ENCODE peak calls at places on chromosome 11, in nine cellular contexts. D, U, Y, K, F, O, H, J and X are unnamed samples.

GRCh38 chr11:18853086-18853720 is 61.6 kb upstream of the PTPN5 start:
- DNase-seq in D (no peak), U (peak; percentile 8), Y (no peak), K (peak; percentile 32), F (peak; percentile 11), O (no peak), H (peak; percentile 3), J (peak; percentile 5), X (no peak)

GRCh38 chr11:117814766-117815261 is 9.7 kb downstream of the FXYD2 start:
- DNase-seq in D (peak; percentile 70), U (no peak), Y (no peak), K (no peak), F (peak; percentile 27), O (no peak), H (no peak), J (peak; percentile 94), X (peak; percentile 82)

GRCh38 chr11:121071456-121072236 is 29.4 kb upstream of the TECTA start:
- DNase-seq in D (no peak), U (no peak), Y (no peak), K (peak; percentile 11), F (no peak), O (no peak), H (no peak), J (no peak), X (no peak)

GRCh38 chr11:61914471-61915171 is 2.7 kb downstream of the RAB3IL1 start:
- DNase-seq in D (no peak), U (no peak), Y (no peak), K (no peak), F (no peak), O (no peak), H (no peak), J (no peak), X (no peak)

GRCh38 chr11:31711137-31711536 is 100.0 kb downstream of the PAX6 start:
- DNase-seq in D (no peak), U (no peak), Y (no peak), K (no peak), F (no peak), O (no peak), H (no peak), J (no peak), X (no peak)

GRCh38 chr11:67287355-67288197 is 1.5 kb upstream of the ANKRD13D start:
- DNase-seq in D (no peak), U (no peak), Y (no peak), K (no peak), F (no peak), O (no peak), H (no peak), J (no peak), X (peak; percentile 26)

GRCh38 chr11:3796796-3797328 is 492 bp downstream of the NUP98 start:
- DNase-seq in D (peak; percentile 40), U (peak; percentile 52), Y (no peak), K (no peak), F (no peak), O (no peak), H (no peak), J (no peak), X (no peak)

GRCh38 chr11:130728185-130729160 is 187.8 kb downstream of the SNX19 start:
- DNase-seq in D (no peak), U (peak; percentile 2), Y (no peak), K (no peak), F (no peak), O (no peak), H (no peak), J (no peak), X (no peak)

GRCh38 chr11:82864268-82864667 is 36.0 kb downstream of the PRCP start:
- DNase-seq in D (peak; percentile 77), U (peak; percentile 61), Y (no peak), K (peak; percentile 81), F (peak; percentile 36), O (peak; percentile 54), H (peak; percentile 56), J (no peak), X (peak; percentile 77)

GRCh38 chr11:36449566-36450390 is 60.3 kb downstream of the TRAF6 start:
- DNase-seq in D (no peak), U (no peak), Y (no peak), K (peak; percentile 31), F (peak; percentile 35), O (no peak), H (no peak), J (no peak), X (no peak)